ENCODE peak calls at places on chromosomes 1 and 21, in four cellular contexts. One of them, this sample, is unnamed.
A peak's percentile ranks its signal among the peaks of the same experiment; 100 is the strongest.

GRCh38 chr21:29904359-29905282 is 35.2 kb downstream of the GRIK1 start:
- DNase-seq in M059J: peak; percentile 17
- DNase-seq in NCI-H1105 treated with DMSO at 0.1 percent for 48 hours: no peak
- DNase-seq in GF-D8: no peak
- DNase-seq in this sample: no peak

GRCh38 chr1:202662081-202662480 is 48.2 kb downstream of the SYT2 start:
- DNase-seq in GF-D8: no peak
- DNase-seq in M059J: peak; percentile 27
- DNase-seq in NCI-H1105 treated with DMSO at 0.1 percent for 48 hours: peak; percentile 63
- DNase-seq in this sample: no peak

GRCh38 chr1:8825985-8826481 is 8.6 kb upstream of the RERE start:
- DNase-seq in NCI-H1105 treated with DMSO at 0.1 percent for 48 hours: no peak
- DNase-seq in GF-D8: no peak
- DNase-seq in M059J: peak; percentile 58
- DNase-seq in this sample: no peak

GRCh38 chr21:41769521-41769920 is 2.7 kb upstream of the RIPK4 start:
- DNase-seq in M059J: no peak
- DNase-seq in NCI-H1105 treated with DMSO at 0.1 percent for 48 hours: no peak
- DNase-seq in GF-D8: no peak
- DNase-seq in this sample: no peak

GRCh38 chr1:109775408-109775807 is 11.7 kb upstream of the EPS8L3 start:
- DNase-seq in GF-D8: no peak
- DNase-seq in NCI-H1105 treated with DMSO at 0.1 percent for 48 hours: no peak
- DNase-seq in M059J: peak; percentile 54
- DNase-seq in this sample: no peak

GRCh38 chr1:231106347-231106746 is 55.5 kb upstream of the TRIM67 start:
- DNase-seq in GF-D8: no peak
- DNase-seq in M059J: peak; percentile 91
- DNase-seq in NCI-H1105 treated with DMSO at 0.1 percent for 48 hours: no peak
- DNase-seq in this sample: no peak

GRCh38 chr1:54800899-54801759 is at the start of gene TTC22:
- DNase-seq in GF-D8: no peak
- DNase-seq in NCI-H1105 treated with DMSO at 0.1 percent for 48 hours: no peak
- DNase-seq in M059J: peak; percentile 34
- DNase-seq in this sample: peak; percentile 71

GRCh38 chr1:183697814-183698590 is 44.9 kb upstream of the APOBEC4 start:
- DNase-seq in M059J: no peak
- DNase-seq in NCI-H1105 treated with DMSO at 0.1 percent for 48 hours: no peak
- DNase-seq in GF-D8: no peak
- DNase-seq in this sample: no peak

GRCh38 chr1:179143332-179143731 is 61.5 kb downstream of the TOR3A start:
- DNase-seq in GF-D8: no peak
- DNase-seq in NCI-H1105 treated with DMSO at 0.1 percent for 48 hours: no peak
- DNase-seq in M059J: peak; percentile 96
- DNase-seq in this sample: no peak

GRCh38 chr21:33384851-33385331 is 18.3 kb upstream of the IFNGR2 start:
- DNase-seq in M059J: peak; percentile 55
- DNase-seq in GF-D8: no peak
- DNase-seq in NCI-H1105 treated with DMSO at 0.1 percent for 48 hours: no peak
- DNase-seq in this sample: no peak

GRCh38 chr1:204976666-204977065 is 66.3 kb upstream of the CNTN2 start:
- DNase-seq in GF-D8: no peak
- DNase-seq in NCI-H1105 treated with DMSO at 0.1 percent for 48 hours: no peak
- DNase-seq in M059J: no peak
- DNase-seq in this sample: no peak

GRCh38 chr1:223208164-223209075 is 65.4 kb upstream of the TLR5 start:
- DNase-seq in NCI-H1105 treated with DMSO at 0.1 percent for 48 hours: no peak
- DNase-seq in GF-D8: no peak
- DNase-seq in M059J: peak; percentile 30
- DNase-seq in this sample: no peak

GRCh38 chr1:223775711-223776074 is 63.4 kb downstream of the CAPN2 start:
- DNase-seq in M059J: no peak
- DNase-seq in GF-D8: no peak
- DNase-seq in NCI-H1105 treated with DMSO at 0.1 percent for 48 hours: no peak
- DNase-seq in this sample: no peak

GRCh38 chr1:24591781-24592180 is 35.9 kb downstream of the NCMAP start:
- DNase-seq in NCI-H1105 treated with DMSO at 0.1 percent for 48 hours: no peak
- DNase-seq in M059J: no peak
- DNase-seq in GF-D8: no peak
- DNase-seq in this sample: no peak

GRCh38 chr1:201376464-201377374 is 761 bp downstream of the TNNT2 start:
- DNase-seq in GF-D8: no peak
- DNase-seq in NCI-H1105 treated with DMSO at 0.1 percent for 48 hours: no peak
- DNase-seq in M059J: peak; percentile 51
- DNase-seq in this sample: no peak

GRCh38 chr1:9849691-9850441 is 26.1 kb upstream of the CLSTN1 start:
- DNase-seq in NCI-H1105 treated with DMSO at 0.1 percent for 48 hours: no peak
- DNase-seq in GF-D8: no peak
- DNase-seq in M059J: no peak
- DNase-seq in this sample: peak; percentile 81

GRCh38 chr1:77218477-77219165 is 609 bp downstream of the PIGK start:
- DNase-seq in M059J: peak; percentile 44
- DNase-seq in GF-D8: peak; percentile 20
- DNase-seq in NCI-H1105 treated with DMSO at 0.1 percent for 48 hours: peak; percentile 49
- DNase-seq in this sample: no peak

GRCh38 chr1:201264072-201264471 is 19.2 kb upstream of the PKP1 start:
- DNase-seq in NCI-H1105 treated with DMSO at 0.1 percent for 48 hours: no peak
- DNase-seq in GF-D8: no peak
- DNase-seq in M059J: no peak
- DNase-seq in this sample: no peak

GRCh38 chr1:2777428-2778219 is 23.9 kb downstream of the TTC34 start:
- DNase-seq in M059J: no peak
- DNase-seq in GF-D8: no peak
- DNase-seq in NCI-H1105 treated with DMSO at 0.1 percent for 48 hours: no peak
- DNase-seq in this sample: no peak

GRCh38 chr1:108644984-108645383 is 15.9 kb downstream of the HENMT1 start:
- DNase-seq in NCI-H1105 treated with DMSO at 0.1 percent for 48 hours: no peak
- DNase-seq in M059J: no peak
- DNase-seq in GF-D8: no peak
- DNase-seq in this sample: no peak

GRCh38 chr1:175893192-175893591 is 149.8 kb upstream of the TNR start:
- DNase-seq in GF-D8: no peak
- DNase-seq in NCI-H1105 treated with DMSO at 0.1 percent for 48 hours: no peak
- DNase-seq in M059J: no peak
- DNase-seq in this sample: no peak

GRCh38 chr1:41501581-41501980 is 17.1 kb upstream of the EDN2 start:
- DNase-seq in GF-D8: no peak
- DNase-seq in NCI-H1105 treated with DMSO at 0.1 percent for 48 hours: no peak
- DNase-seq in M059J: no peak
- DNase-seq in this sample: no peak

GRCh38 chr1:234509457-234510328 is 30.7 kb upstream of the TARBP1 start:
- DNase-seq in M059J: peak; percentile 23
- DNase-seq in NCI-H1105 treated with DMSO at 0.1 percent for 48 hours: no peak
- DNase-seq in GF-D8: no peak
- DNase-seq in this sample: no peak

GRCh38 chr1:213899413-213899812 is 88.4 kb upstream of the PROX1 start:
- DNase-seq in NCI-H1105 treated with DMSO at 0.1 percent for 48 hours: no peak
- DNase-seq in M059J: no peak
- DNase-seq in GF-D8: no peak
- DNase-seq in this sample: peak; percentile 51

GRCh38 chr1:204771358-204771757 is 85.8 kb upstream of the LRRN2 start:
- DNase-seq in GF-D8: no peak
- DNase-seq in NCI-H1105 treated with DMSO at 0.1 percent for 48 hours: no peak
- DNase-seq in M059J: no peak
- DNase-seq in this sample: no peak

GRCh38 chr1:16226495-16227179 is 10.3 kb downstream of the CPLANE2 start:
- DNase-seq in GF-D8: no peak
- DNase-seq in NCI-H1105 treated with DMSO at 0.1 percent for 48 hours: no peak
- DNase-seq in M059J: no peak
- DNase-seq in this sample: no peak

GRCh38 chr1:197685785-197686184 is 89.5 kb downstream of the DENND1B start:
- DNase-seq in M059J: no peak
- DNase-seq in GF-D8: no peak
- DNase-seq in NCI-H1105 treated with DMSO at 0.1 percent for 48 hours: no peak
- DNase-seq in this sample: no peak

This sample was measured in HL-60.